ENCODE peak calls at places on chromosomes 4 and X, in eight cellular contexts. N, B, U, K, W, J, I and H are unnamed samples.

GRCh38 chr4:48905363-48906015 is 1.1 kb downstream of the OCIAD2 start:
- DNase-seq in N (no peak), B (no peak), U (no peak), K (no peak), W (no peak), J (no peak), I (peak; percentile 31), H (peak; percentile 22)

GRCh38 chrX:134002921-134003615 is 17.7 kb upstream of the GPC3 start:
- DNase-seq in N (no peak), B (no peak), U (no peak), K (no peak), W (no peak), J (no peak), I (no peak), H (no peak)

GRCh38 chr4:100935090-100935489 is 412.2 kb downstream of the PPP3CA start:
- DNase-seq in N (peak; percentile 13), B (no peak), U (no peak), K (no peak), W (no peak), J (no peak), I (no peak), H (no peak)

GRCh38 chr4:1603413-1604135 is 80.5 kb downstream of the FAM53A start:
- DNase-seq in N (no peak), B (no peak), U (no peak), K (no peak), W (no peak), J (no peak), I (no peak), H (no peak)

GRCh38 chrX:29196501-29196900 is 609.3 kb downstream of the IL1RAPL1 start:
- DNase-seq in N (no peak), B (no peak), U (no peak), K (no peak), W (no peak), J (no peak), I (no peak), H (no peak)

GRCh38 chrX:38220024-38220935 is at the start of gene SRPX:
- DNase-seq in N (peak; percentile 75), B (no peak), U (peak; percentile 24), K (no peak), W (no peak), J (peak; percentile 27), I (peak; percentile 68), H (peak; percentile 47)

GRCh38 chr4:38759077-38759789 is 23.6 kb downstream of the TLR10 start:
- DNase-seq in N (peak; percentile 60), B (peak; percentile 28), U (peak; percentile 61), K (peak; percentile 7), W (peak; percentile 59), J (peak; percentile 22), I (peak; percentile 62), H (peak; percentile 59)

GRCh38 chrX:40005290-40006011 is 92.3 kb downstream of the BCOR start:
- DNase-seq in N (no peak), B (no peak), U (no peak), K (no peak), W (no peak), J (no peak), I (no peak), H (no peak)

GRCh38 chrX:110315541-110315940 is 2.3 kb downstream of the AMMECR1 start:
- DNase-seq in N (no peak), B (no peak), U (no peak), K (no peak), W (no peak), J (no peak), I (no peak), H (no peak)